ENCODE peak calls at places on chromosomes 11 and 22, in four cellular contexts. X is mammary epithelial cell, C is skeletal muscle cell, Q is NCI-H748 treated with DMSO at 0.1 percent for 48 hours. K is an unnamed sample.

GRCh38 chr11:8597182-8597581 is 3.2 kb upstream of the STK33 start:
- DNase-seq in X (peak; percentile 73), C (peak; percentile 68), Q (peak; percentile 14), K (no peak)

GRCh38 chr11:66840317-66841091 is 2.7 kb upstream of the RCE1 start:
- DNase-seq in X (no peak), C (no peak), Q (no peak), K (no peak)

GRCh38 chr11:118789501-118790356 is 1.2 kb downstream of the DDX6 start:
- DNase-seq in X (peak; percentile 26), C (no peak), Q (no peak), K (no peak)

GRCh38 chr11:783581-784015 is 6.3 kb downstream of the CEND1 start:
- DNase-seq in X (peak; percentile 72), C (peak; percentile 84), Q (peak; percentile 44), K (no peak)

GRCh38 chr11:133693110-133693509 is 152.2 kb downstream of the SPATA19 start:
- DNase-seq in X (no peak), C (no peak), Q (no peak), K (no peak)

GRCh38 chr22:46122980-46123693 is 27.2 kb upstream of the PPARA start:
- DNase-seq in X (no peak), C (no peak), Q (no peak), K (no peak)

GRCh38 chr22:46951326-46951725 is 188.9 kb downstream of the TBC1D22A start:
- DNase-seq in X (no peak), C (no peak), Q (no peak), K (no peak)

GRCh38 chr11:119538748-119539147 is 115.8 kb upstream of the THY1 start:
- DNase-seq in X (no peak), C (no peak), Q (no peak), K (peak; percentile 83)

GRCh38 chr11:11020219-11020726 is 162.4 kb upstream of the ZBED5 start:
- DNase-seq in X (no peak), C (no peak), Q (no peak), K (no peak)

GRCh38 chr11:106152013-106152412 is 74.6 kb downstream of the AASDHPPT start:
- DNase-seq in X (peak; percentile 82), C (no peak), Q (no peak), K (no peak)

GRCh38 chr22:20143883-20144665 is 6.8 kb downstream of the CCDC188 start:
- DNase-seq in X (no peak), C (no peak), Q (no peak), K (no peak)

GRCh38 chr11:13260196-13260962 is 17.2 kb upstream of the BMAL1 start:
- DNase-seq in X (peak; percentile 98), C (no peak), Q (no peak), K (no peak)

GRCh38 chr11:121464352-121464946 is 11.7 kb upstream of the SORL1-AS1 start:
- DNase-seq in X (peak; percentile 92), C (peak; percentile 76), Q (no peak), K (peak; percentile 78)

GRCh38 chr11:65576867-65577755 is 1.3 kb downstream of the EHBP1L1 start:
- DNase-seq in X (peak; percentile 86), C (no peak), Q (no peak), K (peak; percentile 94)

GRCh38 chr11:67406969-67407699 is 3.3 kb downstream of the TBC1D10C start:
- DNase-seq in X (no peak), C (no peak), Q (no peak), K (no peak)

GRCh38 chr11:10818594-10818993 is 9.9 kb upstream of the EIF4G2 start:
- DNase-seq in X (peak; percentile 55), C (peak; percentile 34), Q (no peak), K (no peak)

GRCh38 chr22:48957311-48957986 is 870.2 kb downstream of the BRD1 start:
- DNase-seq in X (no peak), C (no peak), Q (no peak), K (peak; percentile 45)

GRCh38 chr22:46674367-46674781 is 54.2 kb downstream of the GRAMD4 start:
- DNase-seq in X (no peak), C (no peak), Q (no peak), K (peak; percentile 95)

GRCh38 chr11:117011541-117011908 is 86.7 kb downstream of the SIK3 start:
- DNase-seq in X (no peak), C (peak; percentile 60), Q (no peak), K (no peak)

GRCh38 chr11:43916621-43917020 is 25.8 kb upstream of the C11orf96 start:
- DNase-seq in X (no peak), C (no peak), Q (no peak), K (no peak)

GRCh38 chr22:27615408-27615807 is 186.1 kb downstream of the MN1 start:
- DNase-seq in X (no peak), C (no peak), Q (no peak), K (no peak)

GRCh38 chr22:39960791-39961746 is 872 bp downstream of the TMA7B start:
- DNase-seq in X (peak; percentile 93), C (peak; percentile 99), Q (no peak), K (peak; percentile 89)

GRCh38 chr22:29216011-29216872 is 10.5 kb downstream of the EMID1 start:
- DNase-seq in X (no peak), C (no peak), Q (no peak), K (no peak)

GRCh38 chr11:76787911-76788596 is 4.9 kb downstream of the TSKU start:
- DNase-seq in X (peak; percentile 85), C (peak; percentile 64), Q (no peak), K (peak; percentile 41)

GRCh38 chr22:17965538-17966402 is 58.6 kb downstream of the MICAL3 start:
- DNase-seq in X (no peak), C (no peak), Q (no peak), K (no peak)

GRCh38 chr11:69799582-69799981 is 19.6 kb downstream of the FGF3 start:
- DNase-seq in X (peak; percentile 21), C (no peak), Q (no peak), K (no peak)

GRCh38 chr22:43222281-43222680 is 35.3 kb upstream of the TTLL12 start:
- DNase-seq in X (no peak), C (no peak), Q (no peak), K (no peak)

GRCh38 chr11:72038491-72038890 is 39.8 kb downstream of the IL18BP start:
- DNase-seq in X (peak; percentile 33), C (peak; percentile 54), Q (no peak), K (no peak)

K was measured in CD14-positive monocyte.